ENCODE peak calls at places on chromosomes 4 and X, in four cellular contexts. V is kidney, K is Peyer's patch, F is pancreas. Y is an unnamed sample.

GRCh38 chr4:158253350-158253980 is 43.2 kb downstream of the TMEM144 start:
- DNase-seq in V (no peak), K (peak), F (peak), Y (peak)

GRCh38 chr4:175776217-175776616 is 35.8 kb downstream of the GPM6A start:
- DNase-seq in V (no peak), K (no peak), F (no peak), Y (no peak)

GRCh38 chrX:147174596-147174995 is 360.1 kb upstream of the CXorf51A start:
- DNase-seq in V (no peak), K (no peak), F (no peak), Y (no peak)

GRCh38 chr4:54837576-54838140 is 179.9 kb downstream of the KIT start:
- DNase-seq in V (no peak), K (no peak), F (no peak), Y (no peak)

GRCh38 chr4:53015681-53016080 is 153.6 kb downstream of the RASL11B start:
- DNase-seq in V (no peak), K (no peak), F (no peak), Y (peak)

GRCh38 chr4:18556402-18556801 is 534.8 kb upstream of the LCORL start:
- DNase-seq in V (no peak), K (no peak), F (no peak), Y (no peak)

GRCh38 chrX:21493226-21493850 is 119.1 kb downstream of the CNKSR2 start:
- DNase-seq in V (no peak), K (no peak), F (no peak), Y (no peak)

GRCh38 chrX:39855748-39856129 is 242.0 kb downstream of the BCOR start:
- DNase-seq in V (no peak), K (peak), F (no peak), Y (peak)

GRCh38 chr4:26248647-26249046 is 72.2 kb upstream of the RBPJ start:
- DNase-seq in V (no peak), K (no peak), F (peak), Y (peak)

GRCh38 chr4:109548655-109549054 is 11.4 kb upstream of the MCUB start:
- DNase-seq in V (no peak), K (no peak), F (no peak), Y (peak)

GRCh38 chr4:157222764-157223145 is 2.2 kb downstream of the GRIA2 start:
- DNase-seq in V (no peak), K (no peak), F (no peak), Y (no peak)

GRCh38 chr4:54495091-54495490 is 162.7 kb upstream of the KIT start:
- DNase-seq in V (no peak), K (no peak), F (no peak), Y (peak)

GRCh38 chrX:57964975-57965374 is 54.7 kb upstream of the ZXDA start:
- DNase-seq in V (no peak), K (no peak), F (no peak), Y (no peak)

GRCh38 chr4:77820836-77821561 is 1.8 kb upstream of the CNOT6L start:
- DNase-seq in V (no peak), K (no peak), F (no peak), Y (peak)

GRCh38 chr4:1402021-1402515 is 4.2 kb downstream of the NKX1-1 start:
- DNase-seq in V (peak), K (no peak), F (no peak), Y (no peak)

GRCh38 chrX:50920132-50920531 is 9.6 kb downstream of the BMP15 start:
- DNase-seq in V (no peak), K (no peak), F (no peak), Y (peak)

GRCh38 chr4:41713768-41714167 is 34.8 kb downstream of the PHOX2B start:
- DNase-seq in V (no peak), K (no peak), F (no peak), Y (peak)

GRCh38 chr4:154982187-154983047 is 201.3 kb downstream of the RBM46 start:
- DNase-seq in V (peak), K (peak), F (peak), Y (peak)

GRCh38 chrX:131783555-131784338 is 239.4 kb upstream of the STK26 start:
- DNase-seq in V (no peak), K (peak), F (no peak), Y (peak)

GRCh38 chr4:38663801-38664703 is at the start of gene KLF3:
- DNase-seq in V (peak), K (peak), F (peak), Y (peak)

GRCh38 chr4:114334808-114335739 is 263.5 kb upstream of the UGT8 start:
- DNase-seq in V (no peak), K (no peak), F (no peak), Y (no peak)

GRCh38 chr4:73599182-73599581 is 21.1 kb downstream of the RASSF6 start:
- DNase-seq in V (no peak), K (peak), F (peak), Y (peak)

GRCh38 chr4:178086324-178086723 is 644.1 kb upstream of the AGA start:
- DNase-seq in V (no peak), K (no peak), F (no peak), Y (no peak)

GRCh38 chr4:112145820-112146813 is 863 bp downstream of the FAM241A start:
- DNase-seq in V (peak), K (peak), F (peak), Y (peak)

GRCh38 chr4:38889143-38889542 is 21.5 kb downstream of the FAM114A1 start:
- DNase-seq in V (no peak), K (no peak), F (no peak), Y (peak)

GRCh38 chrX:39398973-39399268 is 597.7 kb downstream of the MID1IP1 start:
- DNase-seq in V (no peak), K (no peak), F (no peak), Y (no peak)

GRCh38 chr4:185534534-185534849 is 815 bp downstream of the PDLIM3 start:
- DNase-seq in V (no peak), K (no peak), F (no peak), Y (no peak)

GRCh38 chr4:128191115-128191897 is 96.3 kb downstream of the PGRMC2 start:
- DNase-seq in V (no peak), K (peak), F (peak), Y (peak)

GRCh38 chr4:128334256-128334655 is 46.6 kb upstream of the PGRMC2 start:
- DNase-seq in V (no peak), K (no peak), F (no peak), Y (no peak)

GRCh38 chrX:134469481-134469880 is 9.5 kb downstream of the HPRT1 start:
- DNase-seq in V (no peak), K (no peak), F (no peak), Y (peak)

GRCh38 chrX:137479394-137479793 is 86.5 kb upstream of the ZIC3 start:
- DNase-seq in V (no peak), K (no peak), F (peak), Y (no peak)

GRCh38 chr4:48420172-48420571 is 63.0 kb upstream of the SLC10A4 start:
- DNase-seq in V (no peak), K (no peak), F (no peak), Y (no peak)

GRCh38 chr4:156832886-156833285 is 138.7 kb downstream of the PDGFC start:
- DNase-seq in V (no peak), K (no peak), F (no peak), Y (peak)

GRCh38 chrX:137058339-137059127 is 24.7 kb upstream of the GPR101 start:
- DNase-seq in V (no peak), K (no peak), F (no peak), Y (no peak)

GRCh38 chrX:48806088-48806487 is 4.2 kb downstream of the HDAC6 start:
- DNase-seq in V (no peak), K (no peak), F (no peak), Y (no peak)

GRCh38 chrX:10833299-10834169 is 213.1 kb upstream of the MID1 start:
- DNase-seq in V (peak), K (peak), F (peak), Y (peak)

GRCh38 chr4:6019316-6020263 is 1.4 kb upstream of the C4orf50 start:
- DNase-seq in V (peak), K (peak), F (peak), Y (peak)

GRCh38 chr4:60128916-60129315 is 1071.2 kb upstream of the ADGRL3 start:
- DNase-seq in V (no peak), K (no peak), F (no peak), Y (no peak)

DNA sequence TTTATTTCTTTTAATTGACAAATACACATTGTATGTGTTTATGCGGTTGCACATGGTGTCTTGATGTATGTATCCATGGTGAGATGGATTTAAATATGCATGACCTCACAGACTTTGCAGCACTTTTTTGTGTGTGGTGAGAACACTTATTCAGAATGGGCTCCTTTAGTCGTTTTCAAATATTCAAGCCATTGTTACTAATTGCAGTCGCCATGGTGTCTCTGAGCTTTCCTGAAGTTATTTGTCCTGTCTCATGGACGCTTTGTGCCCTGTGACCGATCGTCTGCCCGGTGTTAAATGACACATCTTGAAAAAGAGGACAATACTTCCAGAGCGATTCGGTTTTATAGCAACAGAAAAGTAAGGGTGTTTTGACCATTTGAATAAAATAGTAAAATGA is 14.4 kb downstream of the CD99 start:
- DNase-seq in V (no peak), K (no peak), F (no peak), Y (no peak)
- H3K4me3 ChIP-seq in V (no peak), K (no peak), F (no peak), Y (no peak)

GRCh38 chr4:107520368-107520767 is 199.7 kb downstream of the PAPSS1 start:
- DNase-seq in V (no peak), K (no peak), F (no peak), Y (no peak)
- TF ChIP-seq CTCF in V (no peak), K (no peak), F (no peak), Y (no peak)

GRCh38 chr4:105725623-105726022 is 17.0 kb downstream of the GSTCD start:
- DNase-seq in V (no peak), K (no peak), F (no peak), Y (no peak)
- H3K4me3 ChIP-seq in V (no peak), K (no peak), F (no peak), Y (no peak)

DNA sequence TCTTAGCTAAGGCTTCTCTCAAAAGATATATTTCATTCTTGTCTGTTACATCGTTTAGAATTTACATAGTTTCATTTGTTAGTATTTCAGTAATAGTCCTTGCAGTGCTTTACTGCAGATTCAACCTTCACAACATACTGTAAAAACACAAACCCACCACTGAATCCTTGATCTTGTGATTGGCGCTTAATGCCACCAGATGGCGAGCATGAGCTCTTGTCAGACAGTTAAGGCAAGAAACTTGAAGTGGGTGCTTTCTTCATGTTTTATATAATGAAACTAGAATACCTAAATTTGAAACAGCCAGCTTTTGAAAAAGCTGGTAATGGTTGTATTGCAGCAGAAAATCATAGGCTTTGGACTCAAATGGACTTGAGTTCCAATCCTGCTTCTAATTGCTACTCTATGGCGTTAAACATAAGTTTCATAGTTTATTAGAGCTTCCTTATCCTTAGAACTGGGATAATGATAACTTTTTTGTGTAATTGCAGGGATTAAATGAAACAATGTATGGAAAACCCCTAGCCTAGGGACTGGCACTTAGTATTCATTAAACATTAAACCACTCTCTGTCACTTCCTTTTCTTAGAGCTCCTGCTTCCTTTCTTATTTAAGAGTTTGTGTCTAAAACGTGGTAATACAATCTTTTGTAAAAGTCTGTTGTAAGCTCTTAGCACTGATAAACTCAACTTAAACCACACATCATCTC is 95.1 kb downstream of the USP9X start:
- DNase-seq in V (no peak), K (peak), F (peak), Y (peak)
- TF ChIP-seq CTCF in V (peak), K (peak), F (peak), Y (peak)

GRCh38 chrX:68503830-68504229 is 5.0 kb downstream of the YIPF6 start:
- DNase-seq in V (no peak), K (no peak), F (no peak), Y (peak)

GRCh38 chrX:68498508-68499379 is at the start of gene YIPF6:
- DNase-seq in V (peak), K (peak), F (peak), Y (peak)

GRCh38 chrX:68504237-68504636 is 5.4 kb downstream of the YIPF6 start:
- DNase-seq in V (no peak), K (no peak), F (no peak), Y (peak)

GRCh38 chrX:68498044-68498507 is 775 bp upstream of the YIPF6 start:
- DNase-seq in V (no peak), K (no peak), F (no peak), Y (peak)

DNA sequence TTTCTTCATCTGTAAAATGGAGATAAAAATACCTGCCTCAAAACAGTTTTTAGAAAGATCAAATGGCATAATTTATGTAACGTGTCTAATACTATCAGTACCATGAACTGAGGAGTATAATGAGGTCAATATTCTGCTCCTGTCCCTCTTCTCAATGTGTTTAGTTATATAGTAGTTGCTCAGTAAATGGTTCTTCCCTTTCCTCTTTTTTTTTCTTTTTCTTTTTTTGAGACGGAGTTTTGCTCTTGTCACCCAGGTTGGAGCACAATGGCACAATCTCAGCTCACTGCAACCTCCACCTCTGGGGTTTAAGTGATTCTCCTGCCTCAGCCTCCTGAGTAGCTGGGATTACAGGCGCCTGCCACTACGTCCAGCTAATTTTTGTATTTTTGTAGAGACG is 1.3 kb downstream of the YIPF6 start:
- DNase-seq in V (no peak), K (no peak), F (no peak), Y (no peak)
- H3K4me3 ChIP-seq in V (peak), K (peak), F (no peak), Y (peak)

GRCh38 chrX:150087612-150088011 is 149.3 kb upstream of the EOLA2 start:
- DNase-seq in V (no peak), K (no peak), F (no peak), Y (no peak)
- TF ChIP-seq CTCF in V (no peak), K (no peak), F (no peak), Y (no peak)